ENCODE peak calls at places on chromosomes 13 and 19, in nine cellular contexts. One of them, this sample, is unnamed. For H3K4me1, the result is how much of the 10 kb centered on the place peaks cover.

GRCh38 chr19:35495107-35496064 is 5.1 kb upstream of the KRTDAP start:
- DNase-seq in body of pancreas: peak
- DNase-seq in stomach: peak
- DNase-seq in thoracic aorta: peak
- DNase-seq in CD8-positive, alpha-beta T cell: peak
- DNase-seq in left lung: peak
- DNase-seq in uterus: peak
- DNase-seq in HCT116: peak
- DNase-seq in OCI-LY7: peak
- DNase-seq in this sample: peak

GRCh38 chr19:23554548-23554947 is 132.5 kb downstream of the ZNF675 start:
- DNase-seq in stomach: no peak
- DNase-seq in CD8-positive, alpha-beta T cell: no peak
- DNase-seq in thoracic aorta: no peak
- DNase-seq in body of pancreas: no peak
- DNase-seq in OCI-LY7: no peak
- DNase-seq in HCT116: no peak
- DNase-seq in left lung: no peak
- DNase-seq in uterus: no peak
- DNase-seq in this sample: no peak

GRCh38 chr13:72590091-72590490 is 137.3 kb downstream of the MZT1 start:
- DNase-seq in left lung: no peak
- DNase-seq in body of pancreas: no peak
- DNase-seq in stomach: no peak
- DNase-seq in uterus: no peak
- DNase-seq in thoracic aorta: no peak
- DNase-seq in HCT116: no peak
- DNase-seq in OCI-LY7: no peak
- DNase-seq in CD8-positive, alpha-beta T cell: no peak
- DNase-seq in this sample: no peak

GRCh38 chr13:54241719-54242118 is 1213.1 kb downstream of the OLFM4 start:
- DNase-seq in HCT116: no peak
- DNase-seq in left lung: no peak
- DNase-seq in thoracic aorta: no peak
- DNase-seq in OCI-LY7: no peak
- DNase-seq in CD8-positive, alpha-beta T cell: no peak
- DNase-seq in uterus: no peak
- DNase-seq in stomach: no peak
- DNase-seq in body of pancreas: peak
- DNase-seq in this sample: no peak

GRCh38 chr19:17749912-17750317 is 1.4 kb upstream of the FCHO1 start:
- DNase-seq in uterus: no peak
- DNase-seq in thoracic aorta: no peak
- DNase-seq in OCI-LY7: peak
- DNase-seq in CD8-positive, alpha-beta T cell: no peak
- DNase-seq in body of pancreas: no peak
- DNase-seq in stomach: no peak
- DNase-seq in left lung: no peak
- DNase-seq in HCT116: no peak
- DNase-seq in this sample: no peak

GRCh38 chr13:85930108-85930507 is 130.9 kb upstream of the SLITRK6 start:
- DNase-seq in stomach: no peak
- DNase-seq in left lung: no peak
- DNase-seq in OCI-LY7: no peak
- DNase-seq in uterus: no peak
- DNase-seq in body of pancreas: no peak
- DNase-seq in CD8-positive, alpha-beta T cell: no peak
- DNase-seq in HCT116: no peak
- DNase-seq in thoracic aorta: no peak
- DNase-seq in this sample: no peak

GRCh38 chr19:18660051-18660910 is 23.2 kb upstream of the CRTC1 start:
- DNase-seq in CD8-positive, alpha-beta T cell: no peak
- DNase-seq in thoracic aorta: peak
- DNase-seq in OCI-LY7: no peak
- DNase-seq in body of pancreas: peak
- DNase-seq in uterus: peak
- DNase-seq in left lung: peak
- DNase-seq in HCT116: no peak
- DNase-seq in stomach: no peak
- DNase-seq in this sample: no peak

GRCh38 chr13:25922373-25922772 is 129.4 kb downstream of the SHISA2 start:
- DNase-seq in uterus: no peak
- DNase-seq in stomach: no peak
- DNase-seq in CD8-positive, alpha-beta T cell: no peak
- DNase-seq in HCT116: no peak
- DNase-seq in body of pancreas: no peak
- DNase-seq in OCI-LY7: no peak
- DNase-seq in left lung: no peak
- DNase-seq in thoracic aorta: no peak
- DNase-seq in this sample: no peak

GRCh38 chr19:870314-870713 is 10.8 kb downstream of the CFD start:
- DNase-seq in CD8-positive, alpha-beta T cell: no peak
- DNase-seq in body of pancreas: no peak
- DNase-seq in uterus: no peak
- DNase-seq in left lung: no peak
- DNase-seq in HCT116: no peak
- DNase-seq in thoracic aorta: no peak
- DNase-seq in OCI-LY7: no peak
- DNase-seq in stomach: no peak
- DNase-seq in this sample: no peak

GRCh38 chr19:872266-872951 is 12.9 kb downstream of the CFD start:
- DNase-seq in thoracic aorta: no peak
- DNase-seq in body of pancreas: peak
- DNase-seq in uterus: peak
- DNase-seq in CD8-positive, alpha-beta T cell: peak
- DNase-seq in stomach: peak
- DNase-seq in left lung: peak
- DNase-seq in HCT116: peak
- DNase-seq in OCI-LY7: peak
- DNase-seq in this sample: no peak

GRCh38 chr19:869245-870177 is 10.0 kb downstream of the CFD start:
- DNase-seq in thoracic aorta: peak
- DNase-seq in left lung: no peak
- DNase-seq in uterus: peak
- DNase-seq in body of pancreas: peak
- DNase-seq in CD8-positive, alpha-beta T cell: no peak
- DNase-seq in HCT116: peak
- DNase-seq in OCI-LY7: no peak
- DNase-seq in stomach: no peak
- DNase-seq in this sample: no peak

GRCh38 chr19:871446-872265 is 12.2 kb downstream of the CFD start:
- DNase-seq in left lung: no peak
- DNase-seq in HCT116: no peak
- DNase-seq in body of pancreas: no peak
- DNase-seq in stomach: no peak
- DNase-seq in OCI-LY7: no peak
- DNase-seq in thoracic aorta: no peak
- DNase-seq in uterus: no peak
- DNase-seq in CD8-positive, alpha-beta T cell: peak
- DNase-seq in this sample: no peak

GRCh38 chr19:870963-871401 is 11.5 kb downstream of the CFD start:
- DNase-seq in HCT116: no peak
- DNase-seq in CD8-positive, alpha-beta T cell: no peak
- DNase-seq in uterus: no peak
- DNase-seq in stomach: no peak
- DNase-seq in thoracic aorta: no peak
- DNase-seq in OCI-LY7: no peak
- DNase-seq in body of pancreas: no peak
- DNase-seq in left lung: no peak
- DNase-seq in this sample: no peak
- TF ChIP-seq CTCF in HCT116: no peak
- TF ChIP-seq CTCF in CD8-positive, alpha-beta T cell: no peak
- TF ChIP-seq CTCF in uterus: no peak
- TF ChIP-seq CTCF in stomach: no peak
- TF ChIP-seq CTCF in thoracic aorta: no peak
- TF ChIP-seq CTCF in OCI-LY7: no peak
- TF ChIP-seq CTCF in body of pancreas: no peak
- TF ChIP-seq CTCF in left lung: no peak
- TF ChIP-seq CTCF in this sample: no peak

DNA sequence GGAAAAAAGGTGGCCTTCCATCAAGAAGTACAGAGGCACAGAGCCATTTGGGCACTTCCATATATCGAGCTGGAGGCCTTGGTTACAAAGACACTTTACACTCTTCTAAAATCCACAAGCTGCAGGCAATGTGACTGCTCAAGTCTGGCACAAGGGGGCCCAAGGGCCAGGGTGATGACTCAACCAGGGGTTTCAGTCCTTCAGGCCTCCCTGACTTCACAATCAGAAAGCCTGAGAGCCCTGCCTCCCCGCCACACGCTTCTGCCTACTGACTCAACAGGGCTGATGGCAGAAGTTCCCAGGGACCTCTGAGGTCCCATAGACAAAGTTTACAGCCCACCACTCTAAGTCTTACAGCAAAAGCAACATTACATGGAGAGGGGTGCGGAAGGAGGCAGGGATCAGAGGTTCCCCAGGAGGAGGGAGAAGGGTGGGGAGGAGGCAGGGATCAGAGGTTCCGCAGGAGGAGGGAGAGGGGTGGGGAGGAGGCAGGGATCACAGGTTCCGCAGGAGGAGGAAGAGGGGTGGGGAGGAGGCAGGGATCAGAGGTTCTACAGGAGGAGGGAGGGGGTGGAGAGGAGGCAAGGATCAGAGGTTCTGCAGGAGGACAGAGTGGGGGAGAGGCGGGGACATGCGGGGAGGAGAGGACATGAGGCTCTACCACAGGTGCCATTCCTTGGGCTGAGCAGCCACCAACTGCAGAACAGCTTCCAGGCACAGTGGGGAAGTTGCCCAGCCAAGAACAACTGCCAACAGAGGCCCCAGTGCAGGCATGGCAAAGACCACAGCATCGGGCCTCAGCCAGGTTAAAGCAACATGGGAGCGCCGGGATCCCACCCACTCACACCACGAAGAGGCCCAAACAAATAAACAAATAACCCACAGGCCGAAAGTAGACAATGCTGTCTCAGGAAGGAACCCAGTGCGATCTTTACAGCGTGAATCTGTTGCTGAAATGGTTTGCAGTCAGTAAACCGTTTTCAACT is 52.0 kb downstream of the SLC7A1 start:
- DNase-seq in stomach: no peak
- DNase-seq in thoracic aorta: no peak
- DNase-seq in OCI-LY7: no peak
- DNase-seq in HCT116: no peak
- DNase-seq in body of pancreas: no peak
- DNase-seq in uterus: no peak
- DNase-seq in CD8-positive, alpha-beta T cell: no peak
- DNase-seq in left lung: no peak
- DNase-seq in this sample: no peak
- H3K27ac ChIP-seq in stomach: no peak
- H3K27ac ChIP-seq in thoracic aorta: no peak
- H3K27ac ChIP-seq in OCI-LY7: no peak
- H3K27ac ChIP-seq in HCT116: no peak
- H3K27ac ChIP-seq in body of pancreas: no peak
- H3K27ac ChIP-seq in uterus: no peak
- H3K27ac ChIP-seq in CD8-positive, alpha-beta T cell: no peak
- H3K27ac ChIP-seq in left lung: no peak
- H3K27ac ChIP-seq in this sample: no peak

DNA sequence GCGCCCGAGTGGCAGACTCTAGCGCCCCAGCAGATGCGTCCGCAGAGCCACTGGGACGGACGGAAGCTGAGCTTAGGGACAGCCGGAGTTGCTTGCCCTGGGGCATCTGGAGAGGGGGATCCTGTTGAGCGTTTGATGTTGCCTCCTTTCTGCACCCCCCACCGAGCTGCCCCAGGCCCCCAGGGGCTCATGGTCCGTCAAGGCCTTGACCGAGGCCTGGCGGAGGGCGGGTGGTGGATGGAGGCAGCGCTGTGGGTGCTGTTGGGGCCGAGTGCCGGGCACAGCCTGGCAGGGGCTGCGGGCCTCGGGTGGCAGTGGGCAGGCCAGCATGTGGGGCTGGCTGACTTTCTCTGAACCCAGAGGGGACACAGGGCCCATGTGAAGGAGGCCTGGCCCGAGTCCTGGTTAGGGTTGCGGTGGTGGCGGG is 2.7 kb downstream of the CSNK1G2 start:
- DNase-seq in left lung: peak
- DNase-seq in thoracic aorta: no peak
- DNase-seq in body of pancreas: no peak
- DNase-seq in OCI-LY7: no peak
- DNase-seq in HCT116: no peak
- DNase-seq in stomach: no peak
- DNase-seq in uterus: no peak
- DNase-seq in CD8-positive, alpha-beta T cell: no peak
- DNase-seq in this sample: no peak
- H3K4me1 ChIP-seq in left lung: under half
- H3K4me1 ChIP-seq in thoracic aorta: under half
- H3K4me1 ChIP-seq in body of pancreas: under half
- H3K4me1 ChIP-seq in OCI-LY7: under half
- H3K4me1 ChIP-seq in HCT116: half or more
- H3K4me1 ChIP-seq in stomach: under half
- H3K4me1 ChIP-seq in uterus: under half
- H3K4me1 ChIP-seq in CD8-positive, alpha-beta T cell: under half
- H3K4me1 ChIP-seq in this sample: under half

GRCh38 chr19:2540646-2541454 is 64.9 kb downstream of the GADD45B start:
- DNase-seq in HCT116: peak
- DNase-seq in body of pancreas: peak
- DNase-seq in left lung: peak
- DNase-seq in OCI-LY7: no peak
- DNase-seq in uterus: peak
- DNase-seq in stomach: peak
- DNase-seq in thoracic aorta: peak
- DNase-seq in CD8-positive, alpha-beta T cell: no peak
- DNase-seq in this sample: peak

GRCh38 chr19:2546128-2547032 is 70.5 kb downstream of the GADD45B start:
- DNase-seq in left lung: peak
- DNase-seq in OCI-LY7: no peak
- DNase-seq in uterus: peak
- DNase-seq in body of pancreas: peak
- DNase-seq in HCT116: no peak
- DNase-seq in stomach: peak
- DNase-seq in CD8-positive, alpha-beta T cell: no peak
- DNase-seq in thoracic aorta: peak
- DNase-seq in this sample: peak

GRCh38 chr19:2542341-2543069 is 66.6 kb downstream of the GADD45B start:
- DNase-seq in thoracic aorta: no peak
- DNase-seq in uterus: no peak
- DNase-seq in body of pancreas: no peak
- DNase-seq in left lung: peak
- DNase-seq in stomach: no peak
- DNase-seq in OCI-LY7: no peak
- DNase-seq in CD8-positive, alpha-beta T cell: no peak
- DNase-seq in HCT116: no peak
- DNase-seq in this sample: no peak

GRCh38 chr19:2544576-2545415 is 68.9 kb downstream of the GADD45B start:
- DNase-seq in OCI-LY7: no peak
- DNase-seq in left lung: peak
- DNase-seq in CD8-positive, alpha-beta T cell: no peak
- DNase-seq in uterus: no peak
- DNase-seq in thoracic aorta: no peak
- DNase-seq in HCT116: no peak
- DNase-seq in stomach: no peak
- DNase-seq in body of pancreas: no peak
- DNase-seq in this sample: peak

DNA sequence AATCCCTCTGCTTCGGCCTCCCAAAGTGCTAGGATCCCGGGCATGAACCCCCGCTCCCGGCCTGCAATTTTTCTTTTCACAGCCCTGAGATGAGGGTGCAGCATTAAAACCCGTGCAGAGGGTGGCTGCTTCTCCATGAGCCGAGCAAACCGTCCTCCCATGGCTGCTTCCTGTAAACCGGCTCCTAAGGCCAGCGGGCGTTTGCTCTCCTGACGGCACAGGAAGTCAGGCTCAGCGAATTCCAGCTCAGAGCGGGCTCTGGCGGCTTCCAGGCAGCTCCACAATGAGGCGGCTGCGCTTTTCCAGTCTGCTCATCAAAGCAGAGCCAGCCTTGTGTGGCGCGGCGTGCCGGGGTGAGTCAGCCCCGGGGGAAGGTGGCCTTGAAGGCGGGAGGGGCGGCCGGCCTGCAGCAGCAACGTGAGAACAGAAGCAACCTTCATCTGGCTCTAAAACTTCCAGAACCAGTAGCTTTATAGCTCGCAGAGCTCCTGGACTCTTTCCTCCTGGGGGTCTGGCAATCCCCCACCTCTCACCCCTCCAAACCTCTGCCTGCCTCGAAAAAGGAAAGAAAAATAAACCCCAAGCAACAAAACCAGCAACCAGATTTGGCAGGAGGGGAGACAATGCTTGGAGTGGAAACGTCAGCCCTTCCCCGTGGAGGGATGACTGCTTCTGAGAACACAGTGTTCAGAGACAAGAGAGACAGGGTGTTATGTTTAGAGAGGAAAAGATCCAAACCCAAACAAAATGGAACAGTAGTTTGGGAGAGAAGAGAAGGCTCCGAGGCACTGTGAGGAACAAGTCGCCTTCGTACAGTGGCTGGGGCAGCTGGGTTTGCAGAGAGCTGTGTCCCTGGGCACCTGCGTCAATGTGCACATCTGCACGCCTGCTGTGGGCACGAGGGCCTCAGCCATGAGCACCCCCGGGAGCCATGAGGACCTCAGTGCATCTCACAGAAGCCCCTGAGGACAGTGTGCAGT is 67.8 kb downstream of the GADD45B start:
- DNase-seq in left lung: peak
- DNase-seq in thoracic aorta: peak
- DNase-seq in stomach: peak
- DNase-seq in body of pancreas: peak
- DNase-seq in HCT116: peak
- DNase-seq in uterus: peak
- DNase-seq in CD8-positive, alpha-beta T cell: peak
- DNase-seq in OCI-LY7: peak
- DNase-seq in this sample: peak
- TF ChIP-seq CTCF in left lung: no peak
- TF ChIP-seq CTCF in thoracic aorta: peak
- TF ChIP-seq CTCF in stomach: peak
- TF ChIP-seq CTCF in body of pancreas: peak
- TF ChIP-seq CTCF in HCT116: no peak
- TF ChIP-seq CTCF in uterus: peak
- TF ChIP-seq CTCF in CD8-positive, alpha-beta T cell: no peak
- TF ChIP-seq CTCF in OCI-LY7: no peak
- TF ChIP-seq CTCF in this sample: no peak